ENCODE peak calls at places on chromosomes 13 and 19, in eight cellular contexts. Z is germinal center; T is anterior cingulate cortex; V is stimulated activated CD4-positive, alpha-beta T cell treated with anti-CD3 and anti-CD28 coated beads, TNF-alpha, amount 100 ng/mL, for 1 hour; I is psoas muscle; L is progenitor cell of endocrine pancreas; J is amygdala; Q is A549. M is an unnamed sample.

GRCh38 chr19:38039966-38040365 is 133.0 kb downstream of the SIPA1L3 start:
- DNase-seq in Z (no peak), T (no peak), V (no peak), I (no peak), L (no peak), J (no peak), Q (peak), M (no peak)

GRCh38 chr19:18967358-18968146 is 26.5 kb upstream of the HOMER3 start:
- DNase-seq in Z (no peak), T (no peak), V (no peak), I (peak), L (no peak), J (no peak), Q (peak), M (no peak)

GRCh38 chr13:50732712-50733111 is 110.8 kb downstream of the DLEU7 start:
- DNase-seq in Z (no peak), T (no peak), V (no peak), I (no peak), L (no peak), J (no peak), Q (no peak), M (peak)

GRCh38 chr13:36819811-36820140 is 754 bp downstream of the RFXAP start:
- DNase-seq in Z (no peak), T (no peak), V (no peak), I (no peak), L (no peak), J (no peak), Q (peak), M (no peak)

GRCh38 chr13:23610187-23610576 is 40.0 kb downstream of the TNFRSF19 start:
- DNase-seq in Z (no peak), T (no peak), V (no peak), I (no peak), L (no peak), J (no peak), Q (no peak), M (no peak)

GRCh38 chr19:39677931-39678889 is 22.5 kb downstream of the LGALS16 start:
- DNase-seq in Z (no peak), T (no peak), V (no peak), I (peak), L (no peak), J (no peak), Q (peak), M (peak)

GRCh38 chr13:26880741-26881140 is 120.2 kb upstream of the GPR12 start:
- DNase-seq in Z (no peak), T (no peak), V (no peak), I (no peak), L (no peak), J (no peak), Q (no peak), M (no peak)

GRCh38 chr19:49017666-49018351 is 918 bp upstream of the LHB start:
- DNase-seq in Z (peak), T (no peak), V (peak), I (peak), L (peak), J (no peak), Q (no peak), M (no peak)

GRCh38 chr13:52177276-52177675 is 17.9 kb upstream of the NEK3 start:
- DNase-seq in Z (no peak), T (no peak), V (no peak), I (no peak), L (no peak), J (no peak), Q (no peak), M (no peak)